ENCODE peak calls at places on chromosomes 7 and 10, in six cellular contexts. S is astrocyte, P is GM23338, Y is fibroblast of lung, U is neural progenitor cell, O is GM23248. K is an unnamed sample. For H3K4me1, the result is how much of the 10 kb centered on the place peaks cover.

GRCh38 chr7:4629287-4629905 is 52.7 kb upstream of the FOXK1 start:
- DNase-seq in S (no peak), P (no peak), U (no peak), Y (no peak), O (peak), K (no peak)

GRCh38 chr10:6300106-6300783 is 97.5 kb downstream of the PFKFB3 start:
- DNase-seq in Y (peak), U (no peak), O (peak), P (no peak), S (peak), K (no peak)

GRCh38 chr7:95811846-95812445 is 39.6 kb downstream of the DYNC1I1 start:
- DNase-seq in Y (peak), S (peak), P (no peak), U (no peak), O (peak), K (no peak)

GRCh38 chr10:92110039-92110794 is 180.7 kb downstream of the CPEB3 start:
- DNase-seq in S (peak), O (peak), Y (peak), U (no peak), P (no peak), K (no peak)

GRCh38 chr7:159137906-159138305 is 6.8 kb downstream of the VIPR2 start:
- DNase-seq in O (no peak), Y (no peak), U (no peak), P (no peak), S (no peak), K (no peak)

GRCh38 chr7:28070311-28071055 is 110.1 kb downstream of the JAZF1 start:
- DNase-seq in U (no peak), S (no peak), Y (no peak), P (no peak), O (peak), K (no peak)

GRCh38 chr10:72665925-72666324 is 26.0 kb upstream of the MCU start:
- DNase-seq in Y (peak), P (no peak), U (no peak), O (peak), S (peak), K (peak)

GRCh38 chr10:118835682-118836326 is 81.0 kb upstream of the CACUL1 start:
- DNase-seq in S (peak), O (no peak), Y (peak), P (no peak), U (no peak), K (peak)

GRCh38 chr10:117547301-117548153 is 5.0 kb downstream of the EMX2 start:
- DNase-seq in Y (no peak), U (peak), O (peak), P (peak), S (no peak), K (no peak)

DNA sequence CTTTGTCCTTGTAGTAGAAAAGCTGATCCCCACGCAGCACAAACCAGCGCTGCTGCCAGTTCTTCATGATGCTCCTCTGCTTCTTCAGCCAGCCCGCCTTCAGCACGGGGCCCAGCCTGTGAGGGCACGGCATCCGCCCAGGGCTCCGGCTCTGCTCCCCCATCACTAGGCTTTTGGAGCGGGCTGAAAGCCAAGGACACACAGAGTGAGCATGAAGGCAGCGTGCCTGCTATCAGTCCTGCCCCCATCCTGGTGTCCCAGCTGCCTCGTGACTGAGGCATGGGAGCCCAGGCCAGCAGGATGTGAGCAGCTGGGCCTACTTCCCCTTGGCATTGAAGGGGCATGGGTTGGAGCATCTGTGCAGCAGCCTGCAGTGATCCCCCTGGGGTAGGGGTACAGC is 21.9 kb downstream of the ARHGAP22 start:
- DNase-seq in Y (no peak), P (no peak), U (no peak), S (no peak), O (no peak), K (no peak)
- H3K4me2 ChIP-seq in Y (no peak), P (no peak), U (no peak), S (no peak), O (no peak), K (no peak)

DNA sequence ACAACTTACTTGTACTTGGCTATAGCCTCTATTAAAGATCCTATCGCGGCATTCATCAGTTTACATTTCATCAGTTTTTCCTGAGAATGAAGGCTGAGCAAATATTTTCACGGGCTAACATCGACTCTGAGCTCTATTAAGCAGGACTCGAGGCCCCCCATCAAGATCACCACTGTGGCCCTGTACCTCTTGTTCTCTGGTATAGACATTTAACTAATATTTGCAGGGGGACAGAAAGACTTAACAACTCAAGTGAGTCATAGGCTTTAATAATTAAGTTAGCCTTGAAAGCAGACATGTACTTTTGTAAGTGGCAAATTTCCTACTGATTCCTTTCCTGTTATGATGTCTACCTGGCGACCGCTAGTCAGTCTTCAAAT is 45.4 kb downstream of the DOCK4 start:
- DNase-seq in O (no peak), S (no peak), P (no peak), U (no peak), Y (no peak), K (no peak)
- H3K4me1 ChIP-seq in O (under half), S (under half), P (under half), U (under half), Y (under half), K (under half)

GRCh38 chr10:60367431-60367830 is 22.2 kb downstream of the ANK3 start:
- DNase-seq in S (no peak), P (peak), U (peak), Y (peak), O (peak), K (no peak)
- H3K27ac ChIP-seq in S (no peak), P (no peak), U (no peak), Y (no peak), O (no peak), K (no peak)

DNA sequence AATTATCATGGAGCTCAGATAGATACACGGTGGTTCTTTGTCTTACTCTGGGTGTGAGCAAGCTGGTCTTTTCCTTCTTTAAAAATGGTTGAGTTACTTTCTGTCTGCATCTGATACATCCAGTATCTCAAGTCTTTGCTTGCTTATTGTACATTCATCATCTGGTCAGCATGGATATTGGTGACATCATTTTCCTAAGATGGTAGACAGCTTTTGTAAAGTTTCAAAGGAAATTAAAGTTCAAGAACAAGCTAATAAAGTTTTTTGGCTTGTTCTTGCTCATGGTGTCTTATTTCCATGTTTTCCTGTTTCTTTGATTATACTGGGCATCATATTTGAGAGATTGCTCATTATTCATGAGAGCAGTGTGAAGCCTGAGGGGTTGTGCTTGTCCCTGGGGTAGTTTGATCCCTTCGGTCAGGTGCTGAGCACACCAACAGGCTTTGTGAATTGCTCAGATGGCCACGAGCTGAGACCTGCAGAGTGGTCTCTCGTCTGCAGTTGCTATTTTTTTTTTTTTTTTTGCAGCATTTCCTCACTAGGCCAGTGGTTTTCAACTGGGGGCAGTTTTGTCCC is 38.5 kb downstream of the MGMT start:
- DNase-seq in P (no peak), Y (no peak), U (no peak), S (no peak), O (no peak), K (peak)
- H3K4me2 ChIP-seq in P (no peak), Y (no peak), U (no peak), S (no peak), O (no peak), K (peak)

GRCh38 chr7:117068511-117069155 is 115.3 kb downstream of the ST7 start:
- DNase-seq in O (no peak), Y (no peak), P (peak), U (no peak), S (no peak), K (no peak)

GRCh38 chr7:117064688-117065087 is 111.4 kb downstream of the ST7 start:
- DNase-seq in O (no peak), U (no peak), S (no peak), Y (no peak), P (no peak), K (no peak)

GRCh38 chr7:117067322-117067721 is 114.0 kb downstream of the ST7 start:
- DNase-seq in Y (no peak), S (no peak), O (peak), U (no peak), P (no peak), K (no peak)

GRCh38 chr7:117065585-117066150 is 112.4 kb downstream of the ST7 start:
- DNase-seq in O (no peak), U (no peak), S (no peak), Y (no peak), P (peak), K (no peak)

DNA sequence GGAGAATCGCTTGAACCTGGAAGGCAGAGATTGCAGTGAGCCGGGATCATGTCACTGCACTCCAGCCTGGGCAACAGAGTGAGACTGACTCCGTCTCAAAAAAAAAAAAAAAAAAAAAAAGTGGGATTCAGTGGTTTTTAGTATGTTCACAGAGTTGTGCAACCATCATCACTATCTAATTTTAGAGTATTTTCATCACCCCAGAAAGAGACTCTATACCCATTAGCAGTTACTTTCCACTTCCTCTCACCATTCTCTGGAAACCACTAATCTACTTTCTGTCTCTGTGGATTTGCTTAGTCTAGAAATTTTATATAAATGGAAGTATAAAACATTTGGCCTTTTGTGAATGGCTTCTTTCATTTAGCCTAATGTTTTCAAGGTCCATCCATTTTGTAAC is 113.4 kb downstream of the ST7 start:
- DNase-seq in U (no peak), Y (no peak), P (no peak), S (no peak), O (no peak), K (no peak)
- H3K4me1 ChIP-seq in U (under half), Y (under half), P (under half), S (under half), O (under half), K (under half)

GRCh38 chr7:37284805-37285211 is 163.9 kb downstream of the ELMO1 start:
- DNase-seq in O (peak), U (peak), S (no peak), Y (no peak), P (peak), K (no peak)
- H3K27ac ChIP-seq in O (no peak), U (no peak), S (no peak), Y (no peak), P (no peak), K (no peak)

DNA sequence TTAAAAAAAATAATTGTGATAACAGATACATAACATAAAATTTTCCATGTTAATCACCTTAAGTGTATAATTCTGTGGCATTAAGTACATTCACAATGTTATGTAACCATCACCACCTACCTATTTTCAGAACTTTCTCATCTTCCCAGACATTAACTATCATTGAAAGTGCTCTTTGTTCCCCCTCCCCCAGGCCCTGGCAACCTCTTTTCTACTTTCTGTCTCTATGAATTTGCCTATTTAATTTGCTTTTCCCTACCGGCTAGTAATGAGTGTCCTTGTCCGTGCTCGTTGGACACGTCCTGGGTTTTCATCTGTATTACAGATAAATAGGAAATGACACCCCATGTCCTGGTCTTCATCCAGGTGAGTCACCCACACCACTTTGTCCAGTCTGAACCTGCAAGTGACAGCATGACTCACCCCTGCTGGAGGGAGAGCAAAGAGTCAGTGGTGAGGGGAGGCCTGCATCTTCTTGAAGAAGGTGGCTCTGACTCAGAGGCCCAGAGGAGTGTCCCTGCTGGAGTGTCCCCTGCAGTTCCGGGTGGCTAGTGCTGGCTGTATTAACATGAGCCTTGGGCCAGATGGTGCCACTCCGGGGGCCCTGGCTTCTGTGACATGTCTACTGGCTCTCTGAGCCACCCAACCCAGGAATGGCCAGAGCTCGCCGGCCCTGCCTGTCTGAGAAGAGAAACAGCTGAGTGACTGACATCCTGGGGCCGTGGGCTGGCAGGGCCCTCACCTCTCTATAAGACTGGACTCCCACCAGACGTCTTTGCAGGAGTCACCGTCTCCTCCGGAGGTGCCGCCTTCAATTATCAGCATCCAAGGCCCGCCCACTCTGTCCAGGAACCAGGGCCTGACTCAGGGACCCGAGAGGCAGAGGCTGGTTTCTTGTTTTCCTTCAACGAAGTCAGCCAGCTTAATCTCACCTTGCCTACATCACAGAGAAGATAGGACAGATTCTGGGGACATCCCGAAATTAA is 503.2 kb upstream of the MKI67 start:
- DNase-seq in U (no peak), P (no peak), O (peak), Y (peak), S (peak), K (peak)
- H3K4me2 ChIP-seq in U (no peak), P (no peak), O (no peak), Y (no peak), S (peak), K (peak)

GRCh38 chr7:105011771-105012502 is 2.1 kb upstream of the KMT2E start:
- DNase-seq in S (no peak), Y (no peak), P (peak), O (peak), U (no peak), K (no peak)

GRCh38 chr7:105012503-105013282 is 1.3 kb upstream of the KMT2E start:
- DNase-seq in U (peak), O (peak), Y (peak), P (peak), S (peak), K (peak)

GRCh38 chr7:105007298-105007697 is 6.7 kb upstream of the KMT2E start:
- DNase-seq in O (no peak), Y (no peak), P (no peak), S (no peak), U (no peak), K (no peak)

GRCh38 chr7:105010538-105011523 is 3.2 kb upstream of the KMT2E start:
- DNase-seq in U (no peak), Y (peak), P (peak), S (peak), O (peak), K (no peak)

GRCh38 chr7:105009667-105010537 is 4.1 kb upstream of the KMT2E start:
- DNase-seq in Y (no peak), S (no peak), P (no peak), U (no peak), O (peak), K (no peak)
- H3K4me1 ChIP-seq in Y (under half), S (under half), P (under half), U (under half), O (under half), K (under half)